ENCODE peak calls at places on chromosome 2, in five cellular contexts. E is upper lobe of left lung; F is CD8-positive, alpha-beta memory T cell; Y is IMR-90; T is SJSA1. B is an unnamed sample. For H3K27me3, the result is how much of the 10 kb centered on the place peaks cover.

GRCh38 chr2:88680916-88681315 is 10.6 kb upstream of the RPIA start:
- DNase-seq in E (no peak), F (no peak), Y (no peak), T (no peak), B (no peak)

GRCh38 chr2:30177440-30177839 is 30.6 kb downstream of the YPEL5 start:
- DNase-seq in E (no peak), F (no peak), Y (no peak), T (no peak), B (no peak)

GRCh38 chr2:53848062-53848461 is 11.7 kb downstream of the GPR75 start:
- DNase-seq in E (no peak), F (no peak), Y (no peak), T (no peak), B (no peak)

GRCh38 chr2:85394256-85394655 is 15.9 kb downstream of the CAPG start:
- DNase-seq in E (no peak), F (no peak), Y (no peak), T (no peak), B (no peak)

GRCh38 chr2:177868792-177869191 is 203.8 kb downstream of the PDE11A start:
- DNase-seq in E (no peak), F (no peak), Y (no peak), T (no peak), B (no peak)

GRCh38 chr2:218964041-218964771 is 4.7 kb downstream of the CDK5R2 start:
- DNase-seq in E (no peak), F (no peak), Y (peak), T (no peak), B (no peak)

GRCh38 chr2:219244789-219245147 is 476 bp downstream of the GLB1L start:
- DNase-seq in E (no peak), F (no peak), Y (no peak), T (no peak), B (no peak)

GRCh38 chr2:75560768-75561565 is at the start of gene EVA1A:
- DNase-seq in E (peak), F (no peak), Y (peak), T (peak), B (no peak)

GRCh38 chr2:96604104-96604503 is 34.0 kb downstream of the KANSL3 start:
- DNase-seq in E (no peak), F (no peak), Y (no peak), T (peak), B (no peak)

GRCh38 chr2:64192570-64193192 is 48.5 kb upstream of the PELI1 start:
- DNase-seq in E (peak), F (no peak), Y (no peak), T (no peak), B (no peak)

GRCh38 chr2:14235667-14236066 is 396.9 kb upstream of the LRATD1 start:
- DNase-seq in E (no peak), F (no peak), Y (no peak), T (no peak), B (no peak)

GRCh38 chr2:64485961-64486360 is 32.0 kb downstream of the LGALSL start:
- DNase-seq in E (no peak), F (no peak), Y (no peak), T (no peak), B (no peak)

GRCh38 chr2:217434183-217434620 is 568.6 kb downstream of the TNS1 start:
- DNase-seq in E (peak), F (peak), Y (peak), T (peak), B (no peak)

GRCh38 chr2:185970148-185970852 is 231.7 kb downstream of the FSIP2 start:
- DNase-seq in E (no peak), F (no peak), Y (no peak), T (no peak), B (no peak)

GRCh38 chr2:2662847-2663356 is 331.8 kb upstream of the MYT1L start:
- DNase-seq in E (no peak), F (no peak), Y (no peak), T (no peak), B (no peak)

GRCh38 chr2:149050188-149050587 is 11.7 kb downstream of the LYPD6B start:
- DNase-seq in E (no peak), F (no peak), Y (peak), T (no peak), B (no peak)

GRCh38 chr2:101466426-101466825 is 8.5 kb downstream of the RFX8 start:
- DNase-seq in E (peak), F (no peak), Y (no peak), T (no peak), B (no peak)

GRCh38 chr2:66126936-66127527 is 307.9 kb upstream of the MEIS1 start:
- DNase-seq in E (no peak), F (no peak), Y (no peak), T (no peak), B (no peak)

GRCh38 chr2:66578853-66579158 is 143.9 kb downstream of the MEIS1 start:
- DNase-seq in E (no peak), F (no peak), Y (no peak), T (no peak), B (no peak)

GRCh38 chr2:183903026-183903425 is 695.3 kb upstream of the ZNF804A start:
- DNase-seq in E (no peak), F (no peak), Y (no peak), T (no peak), B (no peak)

GRCh38 chr2:95315801-95316411 is 18.8 kb downstream of the KCNIP3 start:
- DNase-seq in E (no peak), F (no peak), Y (peak), T (no peak), B (no peak)

GRCh38 chr2:196798980-196799379 is 503 bp downstream of the GTF3C3 start:
- DNase-seq in E (no peak), F (no peak), Y (no peak), T (no peak), B (peak)

GRCh38 chr2:69612707-69613106 is 30.8 kb downstream of the AAK1 start:
- DNase-seq in E (no peak), F (no peak), Y (no peak), T (no peak), B (no peak)

GRCh38 chr2:221476195-221476594 is 95.9 kb downstream of the EPHA4 start:
- DNase-seq in E (no peak), F (no peak), Y (no peak), T (no peak), B (no peak)

GRCh38 chr2:205644018-205644417 is 38.3 kb upstream of the NRP2 start:
- DNase-seq in E (no peak), F (no peak), Y (peak), T (no peak), B (no peak)

GRCh38 chr2:221779614-221780067 is 207.5 kb upstream of the EPHA4 start:
- DNase-seq in E (no peak), F (no peak), Y (peak), T (peak), B (no peak)

GRCh38 chr2:238264072-238264460 is 24.2 kb upstream of the HES6 start:
- DNase-seq in E (no peak), F (no peak), Y (no peak), T (no peak), B (no peak)

GRCh38 chr2:70937866-70938579 is 2.3 kb downstream of the ATP6V1B1 start:
- DNase-seq in E (no peak), F (no peak), Y (no peak), T (peak), B (no peak)

GRCh38 chr2:31365834-31366505 is 48.6 kb downstream of the XDH start:
- DNase-seq in E (no peak), F (no peak), Y (no peak), T (no peak), B (no peak)

GRCh38 chr2:73292316-73292905 is 937 bp downstream of the EGR4 start:
- DNase-seq in E (no peak), F (no peak), Y (no peak), T (no peak), B (no peak)

GRCh38 chr2:73289304-73289703 is 4.0 kb downstream of the EGR4 start:
- DNase-seq in E (no peak), F (no peak), Y (no peak), T (no peak), B (no peak)

GRCh38 chr2:73291093-73291460 is 2.3 kb downstream of the EGR4 start:
- DNase-seq in E (no peak), F (peak), Y (peak), T (peak), B (peak)

GRCh38 chr2:73291461-73292315 is 1.7 kb downstream of the EGR4 start:
- DNase-seq in E (no peak), F (no peak), Y (no peak), T (no peak), B (no peak)

DNA sequence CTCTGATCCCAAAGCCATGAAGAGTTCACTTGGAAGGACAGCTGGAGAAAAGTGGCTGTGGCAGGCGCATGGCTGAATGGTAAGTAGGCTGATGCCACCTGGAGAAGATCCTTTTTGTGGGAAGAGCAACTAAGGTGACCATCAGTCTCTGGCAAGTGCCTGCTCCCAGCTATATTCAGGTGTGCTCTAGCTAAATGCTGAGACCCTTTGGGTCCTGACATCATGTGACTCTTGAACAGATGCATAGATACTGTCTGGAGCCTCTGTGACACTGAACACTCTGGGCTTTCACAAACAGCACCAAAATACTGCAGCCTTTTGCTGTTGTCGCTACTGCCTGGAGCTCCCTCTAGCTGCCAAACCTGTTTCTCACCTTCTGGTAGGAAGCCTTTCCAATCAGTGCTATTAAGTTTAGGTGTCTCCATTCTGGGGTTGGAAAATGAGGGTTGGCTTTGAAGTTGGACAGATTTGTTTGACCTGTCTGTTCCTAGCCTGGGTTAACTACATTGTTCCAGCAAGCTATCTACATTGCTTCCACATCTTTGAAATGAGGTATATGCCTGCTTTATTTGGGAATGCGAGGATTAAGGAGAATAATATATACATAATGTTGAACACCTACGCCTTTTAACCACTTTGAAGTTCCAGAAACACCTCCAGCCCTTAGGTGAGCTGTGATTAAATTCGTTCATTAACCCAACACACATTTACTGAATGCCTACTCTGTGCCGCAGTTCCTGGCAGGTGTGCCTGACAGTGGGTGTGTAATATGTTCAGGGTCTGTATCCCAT is 3.1 kb downstream of the EGR4 start:
- DNase-seq in E (no peak), F (peak), Y (peak), T (no peak), B (peak)
- H3K4me3 ChIP-seq in E (no peak), F (no peak), Y (no peak), T (no peak), B (no peak)

DNA sequence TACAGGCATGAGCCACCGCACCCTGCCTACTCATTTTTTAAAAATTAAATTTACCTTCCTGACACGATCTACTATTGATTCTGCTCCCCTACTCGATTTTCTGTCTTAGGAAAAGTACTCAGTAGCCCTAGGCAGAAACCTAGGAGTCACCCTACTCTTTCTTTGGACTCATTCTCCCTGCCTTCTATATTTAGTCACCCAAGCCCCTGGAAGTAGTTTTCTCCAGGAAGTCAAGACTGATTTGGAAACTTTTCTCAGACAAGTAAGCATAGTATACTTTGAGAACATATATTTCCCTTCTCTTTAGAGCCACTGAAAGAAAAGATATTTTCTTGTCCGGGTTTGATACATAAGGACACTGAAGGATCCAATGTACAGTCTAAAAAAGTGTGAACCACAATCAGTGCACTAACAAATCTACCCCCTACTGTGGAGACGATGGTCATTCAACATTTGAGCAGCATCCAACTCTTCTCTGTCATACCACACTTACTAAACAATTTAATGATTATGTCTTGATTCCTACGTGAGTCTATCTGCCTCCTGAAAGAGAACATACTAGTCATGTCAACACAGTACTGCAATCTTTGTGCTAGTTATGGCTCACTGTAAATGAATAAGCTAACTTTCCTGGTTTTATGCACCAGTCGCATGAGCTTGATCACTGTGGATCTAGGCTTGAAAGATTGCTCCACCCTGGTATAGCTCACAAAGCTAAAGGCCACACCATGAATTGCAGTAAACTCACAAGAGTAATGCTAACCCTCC is 19.8 kb downstream of the YWHAQ start:
- DNase-seq in E (no peak), F (no peak), Y (peak), T (no peak), B (no peak)
- H3K27ac ChIP-seq in E (no peak), F (no peak), Y (no peak), T (no peak), B (no peak)

DNA sequence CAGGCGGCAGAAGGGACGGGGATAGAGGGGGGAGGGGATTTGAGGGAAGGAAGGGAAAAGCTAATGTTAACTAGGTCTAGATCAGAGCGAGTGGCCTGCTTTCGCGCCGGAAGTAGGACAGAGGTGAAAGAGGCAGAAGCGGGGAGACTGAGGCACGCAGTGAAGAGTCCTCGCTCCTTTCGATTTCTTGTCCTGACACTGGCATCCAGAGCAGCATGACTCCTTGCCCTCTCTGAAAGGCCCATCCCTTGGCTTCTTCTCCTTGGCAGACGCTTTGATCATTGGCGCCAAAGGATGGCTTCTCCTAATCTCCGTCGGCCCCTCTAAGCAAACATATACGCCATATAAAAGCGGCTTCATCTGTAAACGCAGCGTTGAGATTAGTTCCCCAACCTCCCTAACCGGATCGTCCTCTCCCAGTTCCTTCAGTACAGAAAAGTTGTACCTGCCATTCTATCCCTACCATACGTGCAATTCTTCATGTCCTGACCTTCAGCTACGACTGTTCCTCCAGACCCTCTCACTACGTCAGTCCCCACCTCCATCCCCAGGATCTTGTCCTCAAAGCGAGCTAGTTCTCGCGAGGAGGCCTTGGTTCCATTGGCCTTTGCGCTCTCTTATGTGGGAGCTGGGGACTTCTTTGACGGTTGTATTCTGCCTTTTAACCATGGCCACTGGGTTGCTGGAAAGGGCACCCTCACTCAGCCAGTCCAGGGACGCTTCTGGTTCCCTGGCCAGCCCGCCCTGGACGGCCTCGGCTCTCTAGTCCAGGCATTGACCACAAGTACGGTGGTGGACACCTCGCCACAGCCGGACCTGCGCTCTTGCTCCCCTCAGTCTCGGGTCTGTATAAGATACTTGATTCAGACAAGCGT is 857 bp upstream of the NEUROD1 start:
- DNase-seq in E (no peak), F (no peak), Y (no peak), T (no peak), B (no peak)
- H3K27me3 ChIP-seq in E (half or more), F (half or more), Y (half or more), T (half or more), B (half or more)

DNA sequence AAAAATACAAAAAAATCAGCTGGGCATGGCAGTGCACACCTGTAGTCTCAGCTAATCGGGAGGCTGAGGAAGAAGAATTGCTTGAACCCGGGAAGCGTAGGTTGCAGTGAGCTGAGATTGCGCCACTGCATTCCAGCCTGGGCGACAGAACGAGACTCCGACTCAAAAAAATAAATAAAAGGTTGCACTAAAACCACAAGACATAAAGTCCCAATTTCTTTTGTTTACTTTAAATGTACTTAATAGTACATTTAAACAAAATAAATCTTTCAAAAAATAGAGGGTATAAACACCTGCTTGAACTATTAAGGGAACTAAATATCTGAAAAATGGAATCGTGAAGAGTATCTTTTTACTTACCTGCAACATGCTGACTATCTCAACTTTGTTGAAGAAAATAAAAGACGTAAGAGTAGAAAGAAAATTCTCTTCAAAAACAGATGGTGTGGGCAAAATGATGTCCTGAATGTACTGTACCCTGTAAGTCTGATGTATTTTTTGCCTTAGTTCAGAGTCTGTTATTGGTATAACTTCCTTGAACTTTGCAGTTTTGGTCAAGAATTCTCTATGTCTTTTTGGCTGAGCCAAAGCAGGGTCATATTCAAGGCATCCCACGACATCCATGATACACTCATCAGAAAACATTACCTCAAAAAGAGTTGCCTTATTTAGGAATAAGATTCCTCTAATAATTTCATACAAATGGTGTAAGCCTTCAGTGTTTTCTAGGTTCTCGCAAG is 19.2 kb downstream of the PPP4R3B start:
- DNase-seq in E (no peak), F (no peak), Y (peak), T (no peak), B (no peak)
- H3K4me3 ChIP-seq in E (no peak), F (no peak), Y (no peak), T (no peak), B (no peak)